ENCODE peak calls at places on chromosomes 6 and 20, in five cellular contexts. One of them, this sample, is unnamed.

GRCh38 chr6:75676377-75676776 is 72.7 kb upstream of the MYO6 start:
- DNase-seq in GM10248: no peak
- DNase-seq in right lobe of liver: no peak
- DNase-seq in body of pancreas: no peak
- DNase-seq in left lung: no peak
- DNase-seq in this sample: no peak

GRCh38 chr6:137097057-137097456 is 52.3 kb upstream of the IL20RA start:
- DNase-seq in GM10248: no peak
- DNase-seq in right lobe of liver: no peak
- DNase-seq in body of pancreas: no peak
- DNase-seq in left lung: no peak
- DNase-seq in this sample: no peak

GRCh38 chr6:3759656-3760245 is 8.2 kb upstream of the PXDC1 start:
- DNase-seq in GM10248: no peak
- DNase-seq in right lobe of liver: no peak
- DNase-seq in body of pancreas: no peak
- DNase-seq in left lung: no peak
- DNase-seq in this sample: no peak

GRCh38 chr20:4243071-4243470 is 227.7 kb upstream of the RNF24 start:
- DNase-seq in GM10248: no peak
- DNase-seq in right lobe of liver: no peak
- DNase-seq in body of pancreas: no peak
- DNase-seq in left lung: no peak
- DNase-seq in this sample: no peak

GRCh38 chr6:13614926-13615801 is at the start of gene NOL7:
- DNase-seq in GM10248: peak
- DNase-seq in right lobe of liver: peak
- DNase-seq in body of pancreas: peak
- DNase-seq in left lung: peak
- DNase-seq in this sample: peak

GRCh38 chr6:15677822-15678221 is 15.0 kb upstream of the DTNBP1 start:
- DNase-seq in GM10248: no peak
- DNase-seq in right lobe of liver: no peak
- DNase-seq in body of pancreas: no peak
- DNase-seq in left lung: no peak
- DNase-seq in this sample: no peak

GRCh38 chr6:87755697-87756671 is 54.0 kb upstream of the AKIRIN2 start:
- DNase-seq in GM10248: no peak
- DNase-seq in right lobe of liver: no peak
- DNase-seq in body of pancreas: no peak
- DNase-seq in left lung: no peak
- DNase-seq in this sample: no peak

GRCh38 chr6:16804515-16805161 is 43.4 kb upstream of the ATXN1 start:
- DNase-seq in GM10248: no peak
- DNase-seq in right lobe of liver: no peak
- DNase-seq in body of pancreas: no peak
- DNase-seq in left lung: no peak
- DNase-seq in this sample: no peak

GRCh38 chr20:36208257-36208656 is 28.0 kb upstream of the AAR2 start:
- DNase-seq in GM10248: no peak
- DNase-seq in right lobe of liver: no peak
- DNase-seq in body of pancreas: no peak
- DNase-seq in left lung: no peak
- DNase-seq in this sample: no peak

GRCh38 chr6:147227770-147228320 is 23.6 kb downstream of the STXBP5 start:
- DNase-seq in GM10248: no peak
- DNase-seq in right lobe of liver: no peak
- DNase-seq in body of pancreas: no peak
- DNase-seq in left lung: no peak
- DNase-seq in this sample: no peak

GRCh38 chr6:127518710-127519468 is at the start of gene MTCL3:
- DNase-seq in GM10248: no peak
- DNase-seq in right lobe of liver: no peak
- DNase-seq in body of pancreas: peak
- DNase-seq in left lung: no peak
- DNase-seq in this sample: no peak

GRCh38 chr6:7243188-7243942 is 69.6 kb downstream of the SSR1 start:
- DNase-seq in GM10248: peak
- DNase-seq in right lobe of liver: no peak
- DNase-seq in body of pancreas: peak
- DNase-seq in left lung: no peak
- DNase-seq in this sample: no peak

DNA sequence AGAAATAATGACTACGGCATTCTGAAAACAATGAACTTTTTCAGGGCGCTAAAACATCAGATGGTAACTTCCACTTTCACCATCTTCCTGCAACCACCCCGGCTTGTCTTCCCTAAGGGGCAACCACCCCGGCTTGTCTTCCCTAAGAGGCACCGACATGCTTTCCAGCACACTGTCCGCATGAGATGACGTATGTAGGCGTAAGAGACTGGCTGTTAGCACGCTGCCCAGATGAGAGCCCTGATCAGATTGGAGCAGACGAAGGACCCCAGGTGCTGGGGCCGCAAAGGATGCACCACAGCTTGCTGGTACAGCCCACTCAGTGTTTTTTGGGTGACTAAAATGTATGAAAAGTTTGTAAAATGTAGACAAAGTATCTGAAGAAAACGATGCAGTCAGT is 29.3 kb downstream of the ASCC3 start:
- DNase-seq in GM10248: no peak
- DNase-seq in right lobe of liver: no peak
- DNase-seq in body of pancreas: no peak
- DNase-seq in left lung: no peak
- DNase-seq in this sample: no peak
- TF ChIP-seq CTCF in GM10248: no peak
- TF ChIP-seq CTCF in right lobe of liver: no peak
- TF ChIP-seq CTCF in body of pancreas: no peak
- TF ChIP-seq CTCF in left lung: no peak
- TF ChIP-seq CTCF in this sample: no peak

GRCh38 chr6:98054453-98054852 is 771.4 kb upstream of the MMS22L start:
- DNase-seq in GM10248: no peak
- DNase-seq in right lobe of liver: no peak
- DNase-seq in body of pancreas: no peak
- DNase-seq in left lung: no peak
- DNase-seq in this sample: no peak
- TF ChIP-seq CTCF in GM10248: no peak
- TF ChIP-seq CTCF in right lobe of liver: no peak
- TF ChIP-seq CTCF in body of pancreas: no peak
- TF ChIP-seq CTCF in left lung: no peak
- TF ChIP-seq CTCF in this sample: no peak

DNA sequence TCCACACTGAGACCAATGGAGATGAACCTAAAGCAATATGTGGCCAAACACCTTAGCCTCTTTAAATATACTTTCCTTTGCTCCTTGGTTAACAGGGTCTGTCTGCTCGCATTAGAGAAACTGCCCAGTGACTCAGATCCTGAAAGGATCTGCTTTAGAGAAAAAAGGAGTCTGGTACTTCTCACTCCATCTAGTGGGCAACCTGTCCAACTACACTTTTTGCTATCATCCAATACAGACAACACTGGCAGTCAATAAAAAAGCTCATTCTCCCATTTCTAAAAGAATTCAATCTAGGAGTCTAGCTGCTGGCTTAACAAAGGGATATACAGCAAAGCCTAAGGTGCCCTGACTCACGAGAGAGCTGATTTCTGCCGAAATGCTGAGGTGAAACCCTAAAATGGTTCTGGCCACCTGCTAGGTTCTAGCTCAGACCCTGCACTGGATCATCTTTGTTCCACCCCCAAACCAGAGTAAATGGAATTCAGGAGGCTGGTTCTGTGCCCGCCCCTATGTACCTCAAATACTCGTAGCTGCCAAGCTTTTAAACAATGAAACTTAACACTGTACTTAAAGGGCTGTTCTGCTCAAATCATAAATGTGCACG is 11.5 kb downstream of the GNL1 start:
- DNase-seq in GM10248: peak
- DNase-seq in right lobe of liver: no peak
- DNase-seq in body of pancreas: peak
- DNase-seq in left lung: no peak
- DNase-seq in this sample: no peak
- TF ChIP-seq CTCF in GM10248: peak
- TF ChIP-seq CTCF in right lobe of liver: peak
- TF ChIP-seq CTCF in body of pancreas: peak
- TF ChIP-seq CTCF in left lung: peak
- TF ChIP-seq CTCF in this sample: peak

DNA sequence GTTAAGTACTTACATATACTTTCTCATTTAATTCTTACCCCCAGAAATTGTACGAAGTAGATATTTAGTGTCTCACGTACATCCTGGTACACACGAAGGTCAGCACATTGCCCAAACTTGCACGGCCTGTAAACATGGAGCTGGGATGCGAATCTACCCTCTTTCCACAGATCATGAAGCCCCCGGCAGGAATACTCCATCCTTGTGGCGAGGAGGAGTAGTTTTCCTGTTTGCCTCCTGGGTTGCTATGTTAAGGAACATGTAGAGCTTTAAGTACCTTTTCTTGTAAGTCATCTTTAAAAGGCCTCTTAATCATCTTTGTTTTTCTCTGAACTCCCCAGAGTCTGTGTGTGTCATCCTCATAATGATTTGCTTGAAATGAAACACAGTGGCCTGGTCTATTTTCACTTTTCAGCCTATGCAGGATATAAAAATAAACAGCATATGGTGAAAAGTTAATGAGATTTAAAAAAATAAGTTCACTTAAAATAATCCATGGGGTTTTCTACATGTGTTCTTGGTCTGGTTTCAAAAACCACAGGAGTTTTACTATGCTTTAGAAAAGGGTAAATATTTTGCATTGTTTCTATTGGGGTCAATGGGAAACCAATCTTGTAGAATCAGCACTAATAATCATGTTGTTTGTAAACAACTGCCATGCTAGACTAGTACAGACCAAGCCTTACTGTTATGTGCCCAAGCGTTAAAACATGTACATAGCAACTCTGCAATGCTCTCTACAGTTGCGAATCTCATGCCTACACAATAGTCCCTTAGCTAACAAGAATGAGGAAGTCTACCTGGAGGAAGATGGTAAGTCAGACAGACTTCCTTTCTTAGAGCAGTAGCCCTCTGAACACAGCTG is 9.3 kb upstream of the ARID1B start:
- DNase-seq in GM10248: peak
- DNase-seq in right lobe of liver: no peak
- DNase-seq in body of pancreas: no peak
- DNase-seq in left lung: no peak
- DNase-seq in this sample: no peak
- TF ChIP-seq CTCF in GM10248: no peak
- TF ChIP-seq CTCF in right lobe of liver: no peak
- TF ChIP-seq CTCF in body of pancreas: no peak
- TF ChIP-seq CTCF in left lung: no peak
- TF ChIP-seq CTCF in this sample: no peak

GRCh38 chr6:34969662-34970265 is 80.7 kb downstream of the ANKS1A start:
- DNase-seq in GM10248: no peak
- DNase-seq in right lobe of liver: no peak
- DNase-seq in body of pancreas: no peak
- DNase-seq in left lung: no peak
- DNase-seq in this sample: no peak

GRCh38 chr6:34970487-34970886 is 81.4 kb downstream of the ANKS1A start:
- DNase-seq in GM10248: no peak
- DNase-seq in right lobe of liver: no peak
- DNase-seq in body of pancreas: no peak
- DNase-seq in left lung: no peak
- DNase-seq in this sample: no peak

GRCh38 chr6:34970962-34971361 is 81.9 kb downstream of the ANKS1A start:
- DNase-seq in GM10248: no peak
- DNase-seq in right lobe of liver: no peak
- DNase-seq in body of pancreas: no peak
- DNase-seq in left lung: no peak
- DNase-seq in this sample: no peak

GRCh38 chr6:34974249-34974642 is 85.2 kb downstream of the ANKS1A start:
- DNase-seq in GM10248: no peak
- DNase-seq in right lobe of liver: no peak
- DNase-seq in body of pancreas: no peak
- DNase-seq in left lung: no peak
- DNase-seq in this sample: no peak

GRCh38 chr6:34973547-34974248 is 84.6 kb downstream of the ANKS1A start:
- DNase-seq in GM10248: no peak
- DNase-seq in right lobe of liver: no peak
- DNase-seq in body of pancreas: no peak
- DNase-seq in left lung: no peak
- DNase-seq in this sample: no peak
- TF ChIP-seq CTCF in GM10248: no peak
- TF ChIP-seq CTCF in right lobe of liver: no peak
- TF ChIP-seq CTCF in body of pancreas: no peak
- TF ChIP-seq CTCF in left lung: no peak
- TF ChIP-seq CTCF in this sample: no peak